ENCODE peak calls at places on chromosomes 6 and 20, in seven cellular contexts. I is HCT116, A is A549, S is ovary, Q is stomach, F is gastrocnemius medialis, O is adrenal gland. Y is an unnamed sample. For H3K4me1, the result is how much of the 10 kb centered on the place peaks cover.

GRCh38 chr20:57612916-57613315 is 7.3 kb downstream of the ZBP1 start:
- DNase-seq in I (no peak), A (no peak), S (no peak), F (no peak), Q (no peak), O (no peak), Y (peak)

GRCh38 chr6:53593001-53593488 is 48.1 kb upstream of the GCLC start:
- DNase-seq in A (no peak), Q (no peak), F (no peak), O (no peak), S (no peak), I (no peak), Y (no peak)

GRCh38 chr6:47278545-47278944 is 31.2 kb downstream of the TNFRSF21 start:
- DNase-seq in Q (no peak), F (no peak), S (no peak), A (no peak), I (no peak), O (no peak), Y (no peak)

GRCh38 chr6:109794201-109794926 is 103.3 kb downstream of the FIG4 start:
- DNase-seq in S (no peak), O (peak), Q (no peak), I (no peak), F (no peak), A (no peak), Y (no peak)

GRCh38 chr6:125302840-125303511 is 1.2 kb upstream of the HDDC2 start:
- DNase-seq in F (no peak), I (no peak), S (no peak), O (no peak), Q (no peak), A (no peak), Y (no peak)

GRCh38 chr6:151869345-151869744 is 61.9 kb downstream of the ESR1 start:
- DNase-seq in I (no peak), O (no peak), A (no peak), F (no peak), Q (no peak), S (no peak), Y (no peak)

GRCh38 chr20:44477151-44477550 is 1.5 kb downstream of the TTPAL start:
- DNase-seq in F (no peak), Q (no peak), S (no peak), I (no peak), O (no peak), A (no peak), Y (no peak)

GRCh38 chr6:13553646-13554045 is 20.8 kb upstream of the SIRT5 start:
- DNase-seq in O (no peak), S (no peak), F (no peak), A (no peak), Q (no peak), I (no peak), Y (no peak)

GRCh38 chr6:12577124-12577845 is 139.3 kb upstream of the PHACTR1 start:
- DNase-seq in Q (no peak), F (no peak), O (no peak), S (no peak), I (no peak), A (no peak), Y (no peak)

GRCh38 chr20:11274137-11274536 is 600.3 kb upstream of the JAG1 start:
- DNase-seq in F (peak), A (peak), S (no peak), Q (no peak), I (peak), O (peak), Y (peak)

GRCh38 chr6:169099411-169100202 is 154.0 kb downstream of the THBS2 start:
- DNase-seq in Q (no peak), F (no peak), I (peak), S (no peak), O (no peak), A (no peak), Y (no peak)

GRCh38 chr6:13384966-13385365 is 56.6 kb upstream of the TBC1D7 start:
- DNase-seq in Q (no peak), I (no peak), A (no peak), F (no peak), S (no peak), O (no peak), Y (no peak)

GRCh38 chr6:28600188-28600587 is 74.5 kb downstream of the GPX5 start:
- DNase-seq in Q (no peak), F (no peak), O (no peak), A (no peak), I (peak), S (no peak), Y (no peak)

GRCh38 chr6:108853077-108853476 is 4.9 kb downstream of the ARMC2 start:
- DNase-seq in S (no peak), Q (no peak), A (no peak), O (no peak), I (no peak), F (no peak), Y (no peak)

DNA sequence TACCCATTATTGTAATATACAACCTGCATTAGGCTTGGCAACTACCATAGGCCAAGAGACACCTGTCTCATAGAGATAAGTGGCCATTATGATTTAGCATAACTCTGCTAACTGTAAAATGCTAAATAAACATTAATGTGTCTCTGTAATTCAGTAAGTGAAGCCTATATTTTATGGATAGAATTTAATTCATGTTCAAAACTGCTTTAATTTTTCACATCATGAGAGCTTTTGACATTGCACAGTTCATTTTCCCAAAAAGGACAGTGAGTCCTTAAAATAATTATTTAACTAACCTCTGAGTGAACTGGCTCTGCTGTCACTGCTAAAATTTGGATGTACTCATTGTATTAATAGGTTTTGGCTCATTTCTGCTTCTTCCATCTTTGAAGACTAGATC is 41.4 kb upstream of the TMX4 start:
- DNase-seq in I (no peak), F (no peak), A (no peak), S (no peak), O (no peak), Q (no peak), Y (no peak)
- TF ChIP-seq POLR2A in I (no peak), F (no peak), A (no peak), S (no peak), O (no peak), Q (no peak), Y (no peak)

GRCh38 chr6:119296036-119297035 is 53.2 kb downstream of the MAN1A1 start:
- DNase-seq in A (no peak), S (no peak), I (no peak), Q (no peak), F (no peak), O (no peak), Y (no peak)

GRCh38 chr6:119301429-119301828 is 48.1 kb downstream of the MAN1A1 start:
- DNase-seq in F (no peak), Q (no peak), I (no peak), O (no peak), S (no peak), A (no peak), Y (no peak)

GRCh38 chr6:119303164-119303887 is 46.2 kb downstream of the MAN1A1 start:
- DNase-seq in O (no peak), A (no peak), Q (no peak), F (no peak), S (no peak), I (no peak), Y (no peak)

GRCh38 chr6:119297049-119297448 is 52.5 kb downstream of the MAN1A1 start:
- DNase-seq in I (no peak), F (no peak), A (no peak), S (no peak), O (no peak), Q (no peak), Y (no peak)

DNA sequence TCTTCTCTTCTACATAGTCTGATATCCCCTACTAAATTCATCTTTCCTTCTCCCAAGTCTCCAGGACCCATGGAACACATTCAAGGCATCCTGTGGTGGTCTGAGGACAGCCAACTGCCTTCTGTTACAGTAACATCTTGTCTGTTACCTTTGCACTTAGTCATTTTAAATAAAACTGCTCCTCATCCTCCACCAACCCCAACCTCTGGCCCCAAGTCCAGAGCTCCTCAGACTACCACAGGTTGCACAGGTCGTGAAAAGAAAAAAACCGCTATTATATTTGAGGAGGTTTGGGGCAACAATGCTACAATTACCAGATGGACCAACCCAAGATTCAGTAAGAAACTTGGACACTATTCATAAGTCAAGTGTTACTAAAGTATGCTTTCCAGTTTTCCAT is 49.9 kb downstream of the MAN1A1 start:
- DNase-seq in Q (no peak), I (no peak), A (no peak), S (no peak), F (no peak), O (no peak), Y (no peak)
- H3K4me1 ChIP-seq in Q (under half), I (under half), A (under half), S (under half), F (under half), O (under half), Y (under half)

DNA sequence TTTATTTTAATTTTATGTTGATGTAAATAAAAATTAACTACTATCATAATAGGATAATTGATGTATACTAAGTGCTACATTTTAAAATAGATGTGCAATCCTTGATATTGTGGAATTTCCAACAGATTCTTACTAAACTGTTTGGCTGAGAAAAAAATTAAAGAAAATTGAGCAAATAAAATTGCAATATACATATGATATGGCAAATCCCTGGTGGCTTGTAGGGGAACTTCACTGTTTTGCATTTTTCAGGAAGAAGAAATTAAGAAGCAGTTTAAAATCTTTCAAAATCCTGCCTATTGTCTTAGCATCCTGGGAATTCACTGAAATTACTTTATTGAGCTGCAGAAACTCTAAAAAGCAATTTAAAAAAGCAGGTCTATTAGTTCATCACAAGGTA is 191.4 kb upstream of the ADGRB3 start:
- DNase-seq in I (no peak), F (no peak), Q (no peak), O (no peak), S (no peak), A (no peak), Y (no peak)
- TF ChIP-seq CTCF in I (peak), F (no peak), Q (no peak), O (no peak), S (no peak), A (no peak), Y (no peak)

GRCh38 chr6:167668019-167668753 is 158.5 kb upstream of the AFDN start:
- DNase-seq in O (peak), Q (no peak), S (no peak), A (no peak), I (no peak), F (peak), Y (peak)
- TF ChIP-seq POLR2A in O (no peak), Q (no peak), S (no peak), A (no peak), I (no peak), F (no peak), Y (no peak)

DNA sequence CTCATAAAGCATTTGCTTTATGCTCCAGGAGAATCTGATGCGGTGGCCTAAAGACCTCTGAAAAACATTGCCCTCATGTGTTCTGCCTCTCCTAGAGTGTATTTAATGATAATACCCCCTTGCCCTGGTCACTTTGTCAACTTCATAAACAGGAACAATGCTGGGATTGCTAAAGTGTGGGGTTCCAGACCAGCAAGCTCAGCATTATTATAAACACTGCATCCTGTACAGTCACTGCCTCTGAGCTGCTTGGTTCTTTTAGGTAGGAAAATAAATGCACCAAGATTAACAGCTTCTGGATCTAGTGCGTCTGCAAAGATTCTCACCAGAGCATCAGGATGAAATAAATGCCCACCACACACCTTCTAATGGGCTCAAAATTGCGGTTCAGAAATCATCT is 12.2 kb downstream of the TREM1 start:
- DNase-seq in O (peak), A (no peak), F (no peak), I (no peak), Q (no peak), S (no peak), Y (no peak)
- H3K4me1 ChIP-seq in O (under half), A (under half), F (under half), I (under half), Q (under half), S (under half), Y (under half)

GRCh38 chr6:70375166-70375565 is 38.1 kb upstream of the FAM135A start:
- DNase-seq in Q (no peak), F (no peak), I (no peak), O (no peak), S (no peak), A (no peak), Y (no peak)

GRCh38 chr6:70379473-70380013 is 33.8 kb upstream of the FAM135A start:
- DNase-seq in Q (no peak), I (no peak), A (no peak), F (no peak), S (no peak), O (no peak), Y (no peak)

GRCh38 chr6:70377372-70377771 is 35.9 kb upstream of the FAM135A start:
- DNase-seq in O (no peak), F (no peak), I (no peak), Q (no peak), A (no peak), S (no peak), Y (no peak)

GRCh38 chr6:70376628-70377027 is 36.7 kb upstream of the FAM135A start:
- DNase-seq in O (no peak), Q (no peak), A (no peak), I (no peak), F (no peak), S (no peak), Y (no peak)

DNA sequence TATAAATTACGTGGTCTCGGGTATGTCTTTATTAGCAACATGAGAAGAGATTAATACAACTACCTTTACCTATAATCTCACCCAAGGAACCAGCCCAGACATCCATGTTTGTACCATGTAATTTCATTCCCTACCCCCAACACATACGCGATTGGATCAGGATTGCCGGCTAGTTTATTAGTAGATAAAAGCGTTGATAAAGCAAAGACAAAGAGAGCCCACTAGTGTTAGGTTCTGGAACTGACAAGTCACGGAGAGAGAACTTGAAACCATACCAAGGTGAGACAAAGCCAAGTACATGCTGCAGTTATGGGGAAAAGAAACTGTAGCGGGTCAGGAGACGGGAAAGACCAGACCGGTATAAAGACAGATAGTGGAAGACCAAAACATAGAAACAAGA is 37.4 kb upstream of the FAM135A start:
- DNase-seq in S (no peak), Q (no peak), I (peak), F (no peak), O (no peak), A (no peak), Y (no peak)
- TF ChIP-seq CTCF in S (no peak), Q (no peak), I (peak), F (no peak), O (no peak), A (no peak), Y (no peak)

GRCh38 chr6:166258854-166259276 is 49.3 kb downstream of the PRR18 start:
- DNase-seq in A (no peak), I (no peak), S (no peak), O (peak), Q (no peak), F (no peak), Y (no peak)
- TF ChIP-seq POLR2A in A (no peak), I (no peak), S (no peak), O (no peak), Q (no peak), F (peak), Y (no peak)